ENCODE peak calls at places on chromosomes 7 and 10, in six cellular contexts. O is IMR-90, L is cardiac muscle cell, Z is HCT116, D is ovary, W is Panc1. S is an unnamed sample.

GRCh38 chr7:29107056-29107455 is 39.3 kb downstream of the CPVL start:
- DNase-seq in O (no peak), L (no peak), Z (no peak), D (no peak), W (no peak), S (no peak)

GRCh38 chr7:30681262-30682130 is 760 bp downstream of the CRHR2 start:
- DNase-seq in O (no peak), L (peak; percentile 60), Z (no peak), D (no peak), W (no peak), S (no peak)

GRCh38 chr7:133355325-133355708 is 102.4 kb downstream of the EXOC4 start:
- DNase-seq in O (peak; percentile 93), L (no peak), Z (no peak), D (no peak), W (no peak), S (peak; percentile 89)

GRCh38 chr7:98733036-98733435 is 116.0 kb downstream of the NPTX2 start:
- DNase-seq in O (peak; percentile 6), L (no peak), Z (peak; percentile 85), D (no peak), W (peak; percentile 25), S (peak; percentile 13)

GRCh38 chr7:127822822-127823508 is 171.0 kb downstream of the SND1 start:
- DNase-seq in O (no peak), L (no peak), Z (peak; percentile 16), D (no peak), W (no peak), S (no peak)

GRCh38 chr7:158702944-158703343 is 1.7 kb downstream of the NCAPG2 start:
- DNase-seq in O (no peak), L (no peak), Z (no peak), D (no peak), W (no peak), S (no peak)

GRCh38 chr7:157576415-157576814 is 239.6 kb downstream of the DNAJB6 start:
- DNase-seq in O (no peak), L (no peak), Z (no peak), D (no peak), W (no peak), S (no peak)

GRCh38 chr10:71285180-71285545 is 33.9 kb upstream of the SLC29A3 start:
- DNase-seq in O (peak; percentile 29), L (peak; percentile 61), Z (no peak), D (peak; percentile 78), W (peak; percentile 24), S (peak; percentile 59)

GRCh38 chr7:100679129-100679926 is 5.8 kb downstream of the GNB2 start:
- DNase-seq in O (no peak), L (no peak), Z (no peak), D (peak; percentile 36), W (no peak), S (no peak)

GRCh38 chr7:2710256-2710655 is 22.3 kb downstream of the AMZ1 start:
- DNase-seq in O (no peak), L (no peak), Z (no peak), D (no peak), W (no peak), S (no peak)
- H3K4me3 ChIP-seq in O (no peak overlapping the region), L (no peak overlapping the region), Z (no peak overlapping the region), D (no peak overlapping the region), W (no peak overlapping the region), S (no peak overlapping the region)

DNA sequence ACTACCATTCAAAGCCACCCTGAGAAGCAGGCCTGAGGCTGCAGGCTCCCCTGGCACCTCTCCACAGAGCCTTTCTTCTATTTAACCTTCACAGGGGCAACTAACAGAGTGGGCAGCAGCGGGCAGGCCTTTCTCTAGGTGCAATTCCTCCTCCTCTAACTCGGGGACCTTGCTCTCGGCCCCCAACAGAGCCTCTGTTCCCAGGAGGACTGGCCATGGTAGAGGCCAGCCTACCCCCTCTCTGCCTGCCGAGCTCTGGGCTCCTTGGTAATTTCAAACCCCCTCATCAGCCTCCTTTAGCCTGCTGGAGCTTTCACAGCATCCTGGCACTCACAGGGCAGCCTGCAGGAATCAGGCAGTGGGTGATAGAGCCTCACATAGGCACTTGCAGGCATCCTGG is 920.8 kb upstream of the ZNF722 start:
- DNase-seq in O (no peak), L (no peak), Z (no peak), D (no peak), W (no peak), S (no peak)
- TF ChIP-seq CTCF in O (no peak), L (no peak), Z (no peak), D (no peak), W (no peak), S (no peak)

DNA sequence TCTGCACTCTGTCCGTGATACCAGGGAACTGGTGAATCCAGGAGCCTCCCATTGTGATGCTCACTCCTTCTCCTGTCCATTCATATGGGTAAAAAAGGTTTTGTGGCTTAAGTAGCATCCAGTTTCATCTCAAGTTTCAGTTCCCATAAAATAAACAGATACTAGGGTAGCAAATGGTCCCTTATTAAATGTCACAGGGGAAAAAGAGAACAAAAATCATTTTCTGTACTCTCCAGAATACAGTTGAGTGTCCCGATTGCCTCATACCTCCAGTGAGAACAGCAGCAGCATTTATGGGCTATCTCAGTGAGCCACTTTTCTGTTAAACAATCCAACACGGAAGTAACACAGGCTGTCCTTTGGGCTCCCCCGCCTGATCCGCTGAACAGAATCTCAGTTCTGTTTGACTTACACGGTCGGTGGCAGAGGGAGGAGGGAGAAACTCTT is 179.6 kb downstream of the CELF2 start:
- DNase-seq in O (no peak), L (no peak), Z (no peak), D (no peak), W (no peak), S (no peak)
- H3K4me3 ChIP-seq in O (no peak overlapping the region), L (no peak overlapping the region), Z (no peak overlapping the region), D (no peak overlapping the region), W (no peak overlapping the region), S (no peak overlapping the region)

GRCh38 chr7:137577184-137577583 is 233.7 kb upstream of the PTN start:
- DNase-seq in O (no peak), L (no peak), Z (no peak), D (no peak), W (no peak), S (peak; percentile 11)

GRCh38 chr7:137574836-137575235 is 231.3 kb upstream of the PTN start:
- DNase-seq in O (peak; percentile 21), L (no peak), Z (no peak), D (no peak), W (no peak), S (no peak)

GRCh38 chr7:137579913-137580640 is 236.5 kb upstream of the PTN start:
- DNase-seq in O (peak; percentile 95), L (no peak), Z (no peak), D (no peak), W (peak; percentile 12), S (peak; percentile 79)

GRCh38 chr7:137578541-137578940 is 235.0 kb upstream of the PTN start:
- DNase-seq in O (no peak), L (no peak), Z (no peak), D (no peak), W (no peak), S (no peak)

DNA sequence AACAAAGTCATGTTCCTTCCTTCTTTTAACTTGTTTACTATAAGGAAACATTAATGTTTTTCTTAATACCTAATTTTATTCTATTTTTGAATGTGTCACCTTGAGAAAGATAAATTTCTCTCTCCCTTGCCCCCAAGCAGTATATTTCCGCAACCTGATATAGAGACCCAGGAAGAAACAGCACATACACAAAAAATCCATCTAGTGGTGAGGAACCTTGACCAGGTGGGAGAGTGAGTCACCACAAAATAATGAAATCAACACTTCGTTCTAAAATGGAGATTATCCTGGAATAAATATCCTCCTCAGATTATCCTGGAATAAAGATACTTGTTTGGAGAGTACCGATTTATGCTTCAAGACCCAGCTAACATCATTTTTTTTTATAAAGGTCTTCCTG is 232.9 kb upstream of the PTN start:
- DNase-seq in O (no peak), L (no peak), Z (no peak), D (no peak), W (no peak), S (no peak)
- TF ChIP-seq CTCF in O (no peak), L (no peak), Z (no peak), D (no peak), W (no peak), S (no peak)

GRCh38 chr10:10830316-10831061 is 187.2 kb upstream of the CELF2 start:
- DNase-seq in O (peak; percentile 92), L (no peak), Z (no peak), D (no peak), W (no peak), S (peak; percentile 95)
- H3K4me3 ChIP-seq in O (no peak overlapping the region), L (no peak overlapping the region), Z (no peak overlapping the region), D (no peak overlapping the region), W (no peak overlapping the region), S (peak overlapping the region; percentile 5)

S was measured in choroid plexus epithelial cell.